ENCODE peak calls at places on chromosomes 5 and 9, in six cellular contexts. Q is bronchial epithelial cell; H is CD4-positive, alpha-beta T cell; M is psoas muscle; R is GM23338; N is cardiac fibroblast. X is an unnamed sample.
A peak's percentile ranks its signal among the peaks of the same experiment; 100 is the strongest.

GRCh38 chr5:17803976-17804375 is 169.7 kb downstream of the TAF11L14 start:
- DNase-seq in Q (peak; percentile 69), H (no peak), M (no peak), R (no peak), N (no peak), X (no peak)

GRCh38 chr5:148697177-148697820 is 43.0 kb upstream of the HTR4 start:
- DNase-seq in Q (peak; percentile 5), H (no peak), M (no peak), R (no peak), N (peak; percentile 79), X (no peak)

GRCh38 chr9:131398204-131398603 is 4.3 kb downstream of the PRRC2B start:
- DNase-seq in Q (no peak), H (peak; percentile 65), M (no peak), R (no peak), N (no peak), X (peak; percentile 37)

GRCh38 chr5:95414441-95414840 is 23.3 kb downstream of the FAM81B start:
- DNase-seq in Q (no peak), H (no peak), M (no peak), R (no peak), N (no peak), X (no peak)

GRCh38 chr5:159051431-159052281 is 48.1 kb downstream of the EBF1 start:
- DNase-seq in Q (no peak), H (no peak), M (peak; percentile 62), R (peak; percentile 75), N (peak; percentile 43), X (no peak)

GRCh38 chr9:110668528-110669167 is at the start of gene MUSK:
- DNase-seq in Q (no peak), H (no peak), M (no peak), R (no peak), N (no peak), X (no peak)

GRCh38 chr9:95788486-95789110 is 86.9 kb upstream of the ERCC6L2 start:
- DNase-seq in Q (no peak), H (no peak), M (no peak), R (no peak), N (no peak), X (no peak)

GRCh38 chr5:62475072-62475471 is 62.5 kb downstream of the IPO11 start:
- DNase-seq in Q (peak; percentile 82), H (no peak), M (peak; percentile 23), R (no peak), N (peak; percentile 72), X (no peak)

GRCh38 chr9:104633976-104634520 is 16.0 kb upstream of the OR13C9 start:
- DNase-seq in Q (no peak), H (no peak), M (no peak), R (peak; percentile 6), N (no peak), X (no peak)

GRCh38 chr9:130128782-130129424 is 43.3 kb upstream of the NCS1 start:
- DNase-seq in Q (no peak), H (peak; percentile 62), M (peak; percentile 64), R (no peak), N (peak; percentile 84), X (peak; percentile 63)

GRCh38 chr9:134730011-134730760 is 88.6 kb downstream of the COL5A1 start:
- DNase-seq in Q (no peak), H (no peak), M (peak; percentile 90), R (no peak), N (peak; percentile 32), X (no peak)

GRCh38 chr9:112037281-112038016 is 137.6 kb downstream of the SUSD1 start:
- DNase-seq in Q (no peak), H (peak; percentile 77), M (no peak), R (no peak), N (peak; percentile 60), X (peak; percentile 36)

GRCh38 chr5:6184481-6184880 is 193.9 kb downstream of the MED10 start:
- DNase-seq in Q (no peak), H (no peak), M (no peak), R (no peak), N (no peak), X (no peak)

GRCh38 chr9:10265102-10265708 is 347.6 kb downstream of the PTPRD start:
- DNase-seq in Q (peak; percentile 96), H (no peak), M (no peak), R (no peak), N (peak; percentile 74), X (no peak)

GRCh38 chr9:86353591-86354047 is 591 bp downstream of the TUT7 start:
- DNase-seq in Q (peak; percentile 58), H (no peak), M (no peak), R (peak; percentile 43), N (peak; percentile 36), X (no peak)

GRCh38 chr5:18745988-18746615 is 1111.8 kb downstream of the TAF11L14 start:
- DNase-seq in Q (peak; percentile 7), H (no peak), M (no peak), R (no peak), N (no peak), X (peak; percentile 42)

GRCh38 chr9:6715755-6716643 is 41.8 kb upstream of the KDM4C start:
- DNase-seq in Q (peak; percentile 18), H (peak; percentile 44), M (peak; percentile 60), R (peak; percentile 89), N (peak; percentile 33), X (peak; percentile 43)

GRCh38 chr9:90132866-90133265 is 509.8 kb downstream of the DIRAS2 start:
- DNase-seq in Q (no peak), H (no peak), M (no peak), R (no peak), N (no peak), X (no peak)

GRCh38 chr9:130041648-130042405 is 1.2 kb downstream of the FNBP1 start:
- DNase-seq in Q (no peak), H (no peak), M (peak; percentile 59), R (peak; percentile 45), N (peak; percentile 42), X (no peak)

GRCh38 chr9:79695531-79696218 is 123.9 kb downstream of the TLE4 start:
- DNase-seq in Q (no peak), H (no peak), M (no peak), R (no peak), N (no peak), X (peak; percentile 30)

GRCh38 chr9:134323741-134324358 is 2.4 kb upstream of the RXRA start:
- DNase-seq in Q (peak; percentile 91), H (no peak), M (peak; percentile 61), R (no peak), N (no peak), X (no peak)

GRCh38 chr5:140806834-140807775 is at the start of gene PCDHA4:
- DNase-seq in Q (no peak), H (no peak), M (peak; percentile 48), R (peak; percentile 88), N (peak; percentile 6), X (no peak)

GRCh38 chr9:122053056-122053455 is 40.1 kb downstream of the TTLL11 start:
- DNase-seq in Q (no peak), H (no peak), M (no peak), R (no peak), N (no peak), X (no peak)

GRCh38 chr5:35852084-35852734 is 4.5 kb upstream of the IL7R start:
- DNase-seq in Q (no peak), H (peak; percentile 30), M (no peak), R (no peak), N (no peak), X (no peak)

GRCh38 chr5:61397238-61397637 is 65.2 kb downstream of the ZSWIM6 start:
- DNase-seq in Q (no peak), H (no peak), M (no peak), R (no peak), N (no peak), X (no peak)

GRCh38 chr5:139864716-139865483 is 69.3 kb downstream of the PSD2 start:
- DNase-seq in Q (no peak), H (no peak), M (peak; percentile 50), R (no peak), N (no peak), X (no peak)

GRCh38 chr9:8809747-8810146 is 1010.2 kb upstream of the DMAC1 start:
- DNase-seq in Q (no peak), H (no peak), M (no peak), R (no peak), N (no peak), X (no peak)

GRCh38 chr5:145859897-145860296 is 12.9 kb downstream of the GRXCR2 start:
- DNase-seq in Q (no peak), H (no peak), M (no peak), R (peak; percentile 56), N (no peak), X (no peak)
- TF ChIP-seq CTCF in Q (no peak), H (no peak), M (no peak), R (peak; percentile 48), N (no peak), X (no peak)

DNA sequence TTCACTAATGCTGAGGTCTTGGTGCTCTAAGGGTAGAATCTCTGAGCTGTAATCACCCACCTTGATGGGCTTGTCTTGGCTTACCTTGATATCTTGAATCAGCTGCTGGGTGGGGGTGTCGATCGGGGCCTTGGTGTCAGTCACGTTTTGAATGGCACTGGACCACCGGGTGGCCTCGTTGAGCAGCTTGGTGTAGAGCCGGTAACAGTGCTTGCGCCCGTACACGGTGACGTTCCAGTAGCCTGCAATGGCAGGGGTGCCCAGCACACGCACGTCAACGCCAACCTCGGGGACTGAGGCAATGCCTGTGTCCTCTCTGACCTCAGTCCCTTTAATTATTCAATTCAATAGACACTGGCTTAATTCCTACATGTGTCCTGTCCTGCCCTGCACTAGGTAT is 63.1 kb upstream of the RETREG1 start:
- DNase-seq in Q (no peak), H (no peak), M (no peak), R (peak; percentile 47), N (no peak), X (no peak)
- TF ChIP-seq CTCF in Q (no peak), H (no peak), M (no peak), R (peak; percentile 31), N (no peak), X (no peak)

GRCh38 chr5:171152382-171152781 is 156.7 kb upstream of the TLX3 start:
- DNase-seq in Q (peak; percentile 52), H (no peak), M (no peak), R (no peak), N (peak; percentile 32), X (no peak)
- TF ChIP-seq CTCF in Q (peak; percentile 45), H (no peak), M (no peak), R (no peak), N (peak; percentile 25), X (no peak)

GRCh38 chr9:71177901-71178300 is 56.5 kb upstream of the TRPM3 start:
- DNase-seq in Q (no peak), H (no peak), M (no peak), R (no peak), N (no peak), X (no peak)
- TF ChIP-seq CTCF in Q (no peak), H (no peak), M (no peak), R (no peak), N (no peak), X (no peak)

DNA sequence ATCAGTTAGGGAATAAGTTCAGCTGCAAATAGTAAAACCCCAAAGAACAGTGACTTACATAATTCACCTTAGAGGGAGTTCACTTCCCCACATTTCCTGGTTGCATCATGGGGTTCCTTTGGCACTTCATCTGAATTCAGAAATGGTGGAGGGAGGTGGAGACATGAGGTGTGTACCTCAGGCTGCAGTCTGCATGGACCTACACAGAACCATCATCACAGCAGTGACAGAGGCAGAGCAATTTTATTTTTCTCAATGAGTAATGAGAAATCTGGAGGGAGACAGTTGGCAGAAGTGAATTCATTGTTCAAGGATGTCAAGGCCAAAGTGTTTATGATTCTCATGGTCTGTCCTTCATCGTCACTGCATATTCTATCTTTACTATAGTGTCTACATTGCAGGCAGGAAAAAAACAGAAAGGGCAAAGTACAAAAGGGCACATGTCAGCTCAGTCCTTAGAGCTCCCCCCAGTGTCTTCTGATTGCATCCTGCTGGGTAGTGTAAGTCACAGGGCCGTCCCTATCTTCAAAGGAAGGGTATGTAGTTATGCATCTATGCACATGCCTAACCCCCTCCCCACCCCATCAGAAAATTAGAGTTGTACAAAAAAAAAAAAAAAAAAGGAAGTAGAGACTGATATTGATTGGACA is 132.8 kb upstream of the APC start:
- DNase-seq in Q (peak; percentile 9), H (no peak), M (no peak), R (peak; percentile 60), N (peak; percentile 17), X (no peak)
- TF ChIP-seq CTCF in Q (no peak), H (no peak), M (peak; percentile 7), R (peak; percentile 53), N (no peak), X (peak; percentile 21)